ENCODE peak calls at places on chromosomes 5 and 9, in nine cellular contexts. N, S, K, F, X, C, D, I and E are unnamed samples.

GRCh38 chr9:135959814-135960213 is 1.4 kb downstream of the UBAC1 start:
- DNase-seq in X (no peak), C (no peak), S (peak; percentile 38), D (peak; percentile 20), K (no peak), F (no peak), I (no peak), N (no peak), E (no peak)

GRCh38 chr9:122931851-122932199 is 513 bp upstream of the ZBTB26 start:
- DNase-seq in F (no peak), X (no peak), D (peak; percentile 28), N (no peak), C (no peak), S (no peak), K (no peak), I (no peak), E (no peak)

GRCh38 chr9:137691648-137692357 is 73.0 kb downstream of the EHMT1 start:
- DNase-seq in F (peak; percentile 56), C (no peak), N (no peak), I (no peak), X (no peak), D (no peak), S (peak; percentile 71), K (no peak), E (no peak)

GRCh38 chr5:15391648-15392392 is 108.2 kb upstream of the FBXL7 start:
- DNase-seq in X (no peak), F (no peak), I (no peak), K (no peak), S (no peak), N (no peak), D (peak; percentile 3), C (peak; percentile 45), E (peak; percentile 32)

GRCh38 chr9:88737876-88738275 is 202.9 kb downstream of the NXNL2 start:
- DNase-seq in X (no peak), S (no peak), I (no peak), C (no peak), N (no peak), F (no peak), D (no peak), K (no peak), E (no peak)

GRCh38 chr5:169997736-169998284 is 17.5 kb upstream of the INSYN2B start:
- DNase-seq in K (no peak), I (no peak), N (no peak), S (no peak), F (no peak), D (no peak), X (no peak), C (no peak), E (no peak)

GRCh38 chr9:114155967-114156294 is 594 bp downstream of the COL27A1 start:
- DNase-seq in K (peak; percentile 34), I (no peak), C (no peak), D (no peak), F (no peak), S (no peak), N (no peak), X (no peak), E (no peak)

GRCh38 chr9:132059351-132059750 is 20.3 kb downstream of the MED27 start:
- DNase-seq in C (no peak), N (no peak), K (no peak), F (no peak), X (peak; percentile 25), S (peak; percentile 59), D (no peak), I (no peak), E (no peak)

GRCh38 chr9:93035821-93036351 is 22.6 kb upstream of the SUSD3 start:
- DNase-seq in N (no peak), K (no peak), D (no peak), X (no peak), C (no peak), I (no peak), S (no peak), F (no peak), E (no peak)

GRCh38 chr5:312845-313244 is 8.7 kb upstream of the AHRR start:
- DNase-seq in N (no peak), D (peak; percentile 32), X (no peak), K (no peak), F (no peak), I (no peak), C (no peak), S (peak; percentile 71), E (no peak)

GRCh38 chr9:129863059-129863690 is 27.9 kb downstream of the USP20 start:
- DNase-seq in C (peak; percentile 79), F (no peak), I (no peak), N (no peak), K (peak; percentile 75), S (no peak), X (no peak), D (peak; percentile 48), E (no peak)

GRCh38 chr5:95644351-95645042 is 2.1 kb upstream of the RFESD start:
- DNase-seq in S (no peak), D (peak; percentile 67), N (no peak), X (peak; percentile 23), C (peak; percentile 73), I (peak; percentile 68), K (peak; percentile 78), F (no peak), E (peak; percentile 50)

GRCh38 chr9:2281803-2282185 is 266.6 kb downstream of the SMARCA2 start:
- DNase-seq in X (no peak), D (no peak), C (peak; percentile 40), S (no peak), F (no peak), N (no peak), K (peak; percentile 80), I (no peak), E (no peak)

GRCh38 chr9:36154213-36154952 is 14.8 kb upstream of the CCIN start:
- DNase-seq in C (peak; percentile 79), I (peak; percentile 66), F (peak; percentile 25), N (no peak), D (peak; percentile 84), X (peak; percentile 29), S (no peak), K (peak; percentile 74), E (peak; percentile 59)

GRCh38 chr9:24479696-24480095 is 66.0 kb downstream of the IZUMO3 start:
- DNase-seq in N (no peak), D (no peak), K (no peak), F (no peak), X (no peak), C (no peak), I (no peak), S (no peak), E (no peak)

GRCh38 chr9:126275386-126276001 is 51.1 kb upstream of the MVB12B start:
- DNase-seq in X (peak; percentile 77), I (no peak), F (peak; percentile 80), C (peak; percentile 12), K (peak; percentile 65), N (no peak), D (no peak), S (no peak), E (no peak)

GRCh38 chr9:129597355-129598088 is 23.4 kb downstream of the C9orf50 start:
- DNase-seq in C (peak; percentile 90), S (peak; percentile 75), K (peak; percentile 92), F (no peak), I (peak; percentile 78), X (no peak), D (peak; percentile 68), N (no peak), E (no peak)

GRCh38 chr5:179697108-179697507 is 1.7 kb upstream of the CANX start:
- DNase-seq in N (no peak), K (no peak), X (no peak), F (no peak), D (no peak), I (no peak), S (no peak), C (no peak), E (no peak)

GRCh38 chr9:106874657-106875056 is 11.7 kb downstream of the ZNF462 start:
- DNase-seq in F (no peak), C (no peak), I (no peak), X (no peak), K (no peak), D (peak; percentile 58), N (no peak), S (no peak), E (no peak)

GRCh38 chr5:38329132-38329715 is 70.9 kb downstream of the EGFLAM start:
- DNase-seq in C (no peak), D (peak; percentile 57), S (no peak), I (peak; percentile 46), K (peak; percentile 31), N (no peak), F (no peak), X (no peak), E (no peak)

GRCh38 chr5:116256717-116257116 is 171.9 kb downstream of the COMMD10 start:
- DNase-seq in F (no peak), D (no peak), N (no peak), K (no peak), C (no peak), X (no peak), I (no peak), S (no peak), E (no peak)

GRCh38 chr9:112271466-112272098 is 61.8 kb downstream of the PTBP3 start:
- DNase-seq in N (no peak), D (peak; percentile 33), I (peak; percentile 46), X (no peak), K (no peak), C (peak; percentile 20), S (no peak), F (no peak), E (peak; percentile 12)

GRCh38 chr5:76813982-76814562 is 4.8 kb upstream of the F2RL1 start:
- DNase-seq in F (no peak), S (no peak), K (peak; percentile 83), N (no peak), D (peak; percentile 94), C (peak; percentile 94), I (peak; percentile 92), X (no peak), E (peak; percentile 59)

GRCh38 chr5:75450069-75450468 is 61.4 kb downstream of the CERT1 start:
- DNase-seq in N (no peak), F (no peak), I (no peak), X (no peak), K (no peak), D (no peak), C (no peak), S (no peak), E (no peak)

GRCh38 chr5:34582364-34582763 is 73.8 kb upstream of the RAI14 start:
- DNase-seq in F (no peak), X (no peak), N (no peak), K (no peak), C (no peak), S (no peak), D (no peak), I (no peak), E (no peak)

GRCh38 chr5:81006955-81007636 is 46.9 kb downstream of the RASGRF2 start:
- DNase-seq in C (no peak), X (no peak), D (no peak), S (no peak), I (no peak), N (no peak), K (no peak), F (no peak), E (no peak)